ENCODE peak calls at places on chromosomes 6 and 20, in eight cellular contexts. S is transverse colon, A is GM12878, O is sigmoid colon, E is SK-N-SH, N is GM12892, V is H1, G is breast epithelium. Y is an unnamed sample.

GRCh38 chr6:149864578-149865535 is 698 bp upstream of the LRP11 start:
- DNase-seq in S (no peak), G (no peak), A (no peak), E (peak), N (no peak), O (peak), V (no peak), Y (no peak)

GRCh38 chr6:169843110-169843509 is 91.7 kb downstream of the ERMARD start:
- DNase-seq in E (no peak), O (no peak), V (no peak), S (no peak), N (no peak), A (no peak), G (peak), Y (no peak)

GRCh38 chr20:51156041-51156795 is 133.3 kb upstream of the KCNG1 start:
- DNase-seq in E (peak), S (no peak), A (no peak), G (no peak), O (peak), N (no peak), V (peak), Y (no peak)

GRCh38 chr20:48604426-48604825 is 223.4 kb downstream of the PREX1 start:
- DNase-seq in N (no peak), S (no peak), E (no peak), V (no peak), O (peak), G (peak), A (no peak), Y (no peak)

GRCh38 chr6:32439708-32440214 is at the start of gene HLA-DRA:
- DNase-seq in E (peak), G (no peak), A (peak), V (peak), N (no peak), O (no peak), S (no peak), Y (peak)

GRCh38 chr20:21272279-21272678 is 30.9 kb upstream of the XRN2 start:
- DNase-seq in G (no peak), V (no peak), N (no peak), E (no peak), A (no peak), O (no peak), S (no peak), Y (no peak)

GRCh38 chr20:32574296-32575226 is 10.6 kb downstream of the NOL4L start:
- DNase-seq in N (no peak), A (no peak), O (no peak), V (no peak), E (no peak), G (no peak), S (no peak), Y (no peak)

GRCh38 chr6:141988327-141988726 is 144.4 kb upstream of the GJE1 start:
- DNase-seq in A (no peak), G (no peak), N (no peak), S (no peak), V (no peak), O (no peak), E (no peak), Y (no peak)

GRCh38 chr6:111096246-111096645 is 8.9 kb downstream of the SLC16A10 start:
- DNase-seq in A (no peak), O (no peak), S (peak), N (no peak), G (no peak), V (no peak), E (no peak), Y (no peak)

GRCh38 chr6:113530769-113531168 is 326.4 kb upstream of the MARCKS start:
- DNase-seq in E (no peak), V (no peak), S (no peak), G (no peak), O (no peak), A (no peak), N (peak), Y (no peak)

GRCh38 chr6:7343546-7344475 is 30.8 kb upstream of the SSR1 start:
- DNase-seq in G (no peak), A (no peak), O (no peak), V (no peak), E (no peak), S (no peak), N (no peak), Y (no peak)

GRCh38 chr20:48096957-48097890 is 311.9 kb upstream of the SULF2 start:
- DNase-seq in S (no peak), O (no peak), N (no peak), E (no peak), V (no peak), A (no peak), G (no peak), Y (no peak)

GRCh38 chr6:33950891-33951889 is 147.4 kb upstream of the MLN start:
- DNase-seq in O (no peak), V (no peak), A (no peak), G (peak), E (no peak), N (no peak), S (no peak), Y (no peak)

GRCh38 chr6:167731731-167732422 is 94.8 kb upstream of the AFDN start:
- DNase-seq in E (no peak), N (no peak), O (peak), V (no peak), S (no peak), G (no peak), A (no peak), Y (no peak)

GRCh38 chr20:23646106-23646958 is 8.6 kb upstream of the CST3 start:
- DNase-seq in E (no peak), S (no peak), O (no peak), N (no peak), G (no peak), A (no peak), V (no peak), Y (no peak)

GRCh38 chr6:44856495-44856878 is 469.0 kb downstream of the CDC5L start:
- DNase-seq in N (no peak), G (no peak), A (no peak), E (no peak), S (no peak), O (no peak), V (no peak), Y (no peak)

DNA sequence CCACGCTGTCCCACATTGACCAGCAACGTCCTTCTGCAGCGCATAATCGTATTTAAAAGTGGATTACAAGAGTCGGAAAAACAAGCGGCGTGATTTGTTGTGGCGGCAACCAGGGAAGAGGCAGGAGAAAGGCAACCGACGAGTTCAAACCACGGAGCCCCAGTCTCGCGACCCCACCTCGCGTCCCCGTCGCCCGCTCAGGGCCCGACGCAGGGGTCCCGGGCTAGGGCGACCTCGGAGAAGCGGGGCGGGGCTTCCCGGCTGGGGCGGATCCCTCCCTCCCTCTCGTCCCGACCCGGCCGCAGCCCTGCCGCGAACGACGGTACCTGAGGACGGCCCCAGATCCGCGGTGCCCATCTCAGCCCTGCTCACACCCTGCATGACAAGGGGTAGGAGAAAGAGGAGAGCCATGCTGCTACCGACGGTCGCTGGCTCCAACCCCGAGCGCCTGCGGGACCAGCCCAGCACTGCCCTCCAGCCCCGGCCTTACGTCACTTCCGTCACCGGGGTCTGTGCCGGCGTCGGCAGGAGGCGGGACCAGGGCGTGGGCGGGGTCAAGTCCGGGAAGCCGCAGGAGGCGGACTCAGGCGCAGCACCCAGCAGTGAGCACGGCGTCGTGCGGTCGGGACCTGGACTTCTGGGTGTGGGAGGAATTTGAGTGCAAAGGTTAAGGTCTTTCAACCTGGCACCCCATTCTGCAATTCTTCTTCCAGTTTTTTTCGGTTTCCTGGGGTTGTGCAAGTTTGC is at the start of gene IFNGR1:
- DNase-seq in S (peak), A (peak), E (peak), N (peak), G (peak), O (peak), V (peak), Y (no peak)
- TF ChIP-seq POLR2AphosphoS5 in S (peak), A (peak), E (peak), N (peak), G (peak), O (peak), V (peak), Y (peak)

DNA sequence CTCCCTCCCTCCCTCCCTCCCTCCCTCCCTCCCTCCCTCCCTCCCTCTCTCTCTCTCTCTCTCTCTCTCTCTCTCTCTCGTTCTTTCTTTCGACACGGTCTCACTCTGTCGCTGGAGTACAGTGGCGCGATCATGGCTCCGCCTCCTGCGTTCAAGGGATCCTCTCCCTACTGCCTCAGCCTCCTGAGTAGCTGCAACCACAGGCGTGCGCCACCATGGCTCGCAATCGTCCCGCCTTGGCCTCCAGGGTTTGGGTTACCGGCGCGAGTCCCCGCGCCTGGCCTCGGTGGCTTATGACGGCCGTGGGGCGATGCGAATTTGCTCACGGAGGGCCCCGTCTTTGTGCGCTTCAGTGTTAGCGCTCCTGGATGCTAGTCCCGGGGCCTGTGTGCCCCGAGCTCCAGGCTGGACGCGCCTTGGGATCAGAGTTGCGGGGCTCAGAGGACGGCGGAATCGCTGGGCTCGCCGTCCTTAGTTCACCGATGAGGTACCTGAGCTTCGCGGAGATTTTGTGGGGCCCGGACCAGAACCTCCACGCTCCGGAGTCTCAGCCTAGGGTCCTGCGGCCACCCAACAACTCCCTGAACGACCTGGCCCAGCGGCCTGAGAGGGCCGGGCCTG is 45.2 kb downstream of the MCUR1 start:
- DNase-seq in O (no peak), E (no peak), A (no peak), N (no peak), S (no peak), G (no peak), V (no peak), Y (no peak)
- TF ChIP-seq POLR2AphosphoS5 in O (no peak), E (no peak), A (no peak), N (no peak), S (no peak), G (no peak), V (no peak), Y (no peak)

GRCh38 chr6:138107752-138108592 is 753 bp upstream of the PERP start:
- DNase-seq in E (peak), S (peak), N (peak), G (no peak), V (no peak), A (no peak), O (no peak), Y (no peak)
- TF ChIP-seq POLR2AphosphoS5 in E (no peak), S (peak), N (no peak), G (no peak), V (no peak), A (no peak), O (no peak), Y (no peak)

DNA sequence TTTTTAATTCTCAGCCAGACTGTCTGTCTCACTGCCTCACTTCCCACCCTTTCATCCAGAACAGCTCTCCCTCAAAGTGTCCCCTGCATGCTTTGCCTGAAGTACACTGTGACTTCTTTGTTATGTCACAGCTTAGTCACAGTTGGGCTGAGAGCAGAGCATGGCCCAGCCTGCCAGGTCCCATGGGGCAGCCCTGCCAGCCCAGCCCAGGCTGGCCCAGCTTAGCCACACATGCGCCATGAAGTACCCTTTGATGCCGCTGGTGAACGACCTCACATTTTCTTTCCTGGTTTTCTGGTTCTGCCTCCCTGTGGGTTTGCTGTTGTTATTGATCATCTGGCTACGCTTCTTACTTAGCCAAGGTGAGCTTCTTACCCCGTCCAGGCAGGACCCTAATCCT is at the start of gene ADIG:
- DNase-seq in V (no peak), O (no peak), E (no peak), G (no peak), N (no peak), A (no peak), S (no peak), Y (no peak)
- TF ChIP-seq POLR2AphosphoS5 in V (no peak), O (no peak), E (no peak), G (no peak), N (no peak), A (no peak), S (no peak), Y (no peak)

GRCh38 chr6:156786652-156787051 is 9.5 kb downstream of the ARID1B start:
- DNase-seq in G (no peak), S (no peak), V (no peak), O (no peak), N (no peak), A (no peak), E (no peak), Y (no peak)
- TF ChIP-seq POLR2AphosphoS5 in G (no peak), S (no peak), V (no peak), O (no peak), N (no peak), A (no peak), E (no peak), Y (no peak)

DNA sequence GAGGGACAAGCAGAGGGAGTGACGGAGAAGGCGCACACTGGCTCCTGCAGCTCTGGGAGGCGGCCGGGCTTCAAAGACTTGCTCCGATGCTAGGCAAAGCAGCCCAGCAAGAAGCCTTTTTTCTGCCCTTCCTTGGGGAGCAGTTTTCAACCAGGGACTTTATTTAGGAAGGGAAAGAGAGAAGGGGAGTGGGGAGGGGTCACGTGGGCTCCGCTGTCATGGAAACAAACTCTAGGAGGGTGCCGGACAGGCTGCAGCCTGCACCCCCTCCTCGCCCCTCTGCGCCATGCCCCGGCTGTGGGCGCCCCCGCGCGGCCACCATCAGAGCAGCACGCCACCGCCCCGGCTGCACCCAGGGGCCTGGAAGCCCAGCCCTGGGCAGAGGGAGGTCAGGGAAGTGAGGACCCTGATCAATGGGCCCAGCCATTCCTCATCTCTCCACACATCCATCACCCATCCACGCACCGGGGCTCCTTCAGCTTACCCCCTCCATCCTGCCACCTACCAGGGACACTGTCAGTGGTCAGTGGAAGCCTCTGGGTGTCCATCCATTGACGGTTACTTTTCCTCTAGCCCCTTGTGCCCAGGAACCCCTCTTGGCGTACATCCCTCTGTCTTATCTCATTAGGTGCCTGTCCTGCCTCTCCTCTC is 66.6 kb upstream of the CCDC167 start:
- DNase-seq in N (peak), G (no peak), E (peak), V (peak), S (peak), A (no peak), O (no peak), Y (no peak)
- TF ChIP-seq POLR2AphosphoS5 in N (no peak), G (no peak), E (no peak), V (no peak), S (no peak), A (no peak), O (no peak), Y (no peak)